ENCODE peak calls at places on chromosomes 12 and 14, in five cellular contexts. L, X, S, W and R are unnamed samples.

GRCh38 chr14:35435177-35435576 is 30.6 kb upstream of the NFKBIA start:
- DNase-seq in L (no peak), X (no peak), S (no peak), W (no peak), R (no peak)

GRCh38 chr12:6141048-6141447 is 16.6 kb upstream of the VWF start:
- DNase-seq in L (no peak), X (peak; percentile 30), S (peak; percentile 4), W (no peak), R (no peak)

GRCh38 chr12:81077686-81078441 is at the start of gene ACSS3:
- DNase-seq in L (peak; percentile 76), X (peak; percentile 43), S (peak; percentile 44), W (no peak), R (peak; percentile 91)

GRCh38 chr14:64232095-64232830 is 61.9 kb downstream of the ESR2 start:
- DNase-seq in L (no peak), X (no peak), S (peak; percentile 70), W (peak; percentile 14), R (no peak)

GRCh38 chr12:116910645-116911449 is at the start of gene FBXW8:
- DNase-seq in L (peak; percentile 81), X (peak; percentile 50), S (peak; percentile 87), W (peak; percentile 61), R (peak; percentile 92)

GRCh38 chr12:110335481-110336045 is 54.5 kb downstream of the ATP2A2 start:
- DNase-seq in L (no peak), X (no peak), S (no peak), W (no peak), R (no peak)

GRCh38 chr12:57726151-57726883 is 12.2 kb downstream of the AGAP2 start:
- DNase-seq in L (peak; percentile 75), X (peak; percentile 68), S (peak; percentile 92), W (no peak), R (peak; percentile 93)

GRCh38 chr12:106780010-106780625 is 5.6 kb downstream of the RIC8B start:
- DNase-seq in L (no peak), X (no peak), S (peak; percentile 12), W (no peak), R (no peak)

GRCh38 chr12:88577537-88577936 is 2.7 kb downstream of the KITLG start:
- DNase-seq in L (no peak), X (no peak), S (no peak), W (no peak), R (no peak)

GRCh38 chr12:120584343-120585149 is 3.3 kb upstream of the POP5 start:
- DNase-seq in L (peak; percentile 67), X (peak; percentile 41), S (peak; percentile 56), W (peak; percentile 34), R (peak; percentile 79)

GRCh38 chr12:127108360-127109215 is 1158.4 kb upstream of the TMEM132C start:
- DNase-seq in L (peak; percentile 64), X (peak; percentile 38), S (peak; percentile 86), W (peak; percentile 11), R (peak; percentile 73)